ENCODE peak calls at places on chromosome 10, in five cellular contexts. One of them, this sample, is unnamed.

GRCh38 chr10:129491123-129491734 is 24.2 kb downstream of the MGMT start:
- DNase-seq in central memory CD4-positive, alpha-beta T cell: no peak
- DNase-seq in EL: peak
- DNase-seq in stimulated activated CD4-positive, alpha-beta T cell treated with anti-CD3 and anti-CD28 coated beads, TNF-alpha, amount 100 ng/mL, for 24 hours: no peak
- DNase-seq in activated T-helper 1 cell treated with anti-CD3 and anti-CD28 coated beads, Interleukin-12 subunit alpha, Interleukin-12 subunit beta, Interleukin-2, Interleukin-4 antibody, amounts not matched to agents 30 ng/mL and 10 ng/mL and 1 ng/mL, durations not matched to agents 14 hours and 24 hours and 36 hours: no peak
- DNase-seq in this sample: no peak

GRCh38 chr10:44010873-44011602 is 362.4 kb upstream of the ZNF32 start:
- DNase-seq in central memory CD4-positive, alpha-beta T cell: no peak
- DNase-seq in EL: peak
- DNase-seq in stimulated activated CD4-positive, alpha-beta T cell treated with anti-CD3 and anti-CD28 coated beads, TNF-alpha, amount 100 ng/mL, for 24 hours: no peak
- DNase-seq in activated T-helper 1 cell treated with anti-CD3 and anti-CD28 coated beads, Interleukin-12 subunit alpha, Interleukin-12 subunit beta, Interleukin-2, Interleukin-4 antibody, amounts not matched to agents 30 ng/mL and 10 ng/mL and 1 ng/mL, durations not matched to agents 14 hours and 24 hours and 36 hours: no peak
- DNase-seq in this sample: no peak

GRCh38 chr10:62514079-62514693 is 140.0 kb downstream of the ZNF365 start:
- DNase-seq in central memory CD4-positive, alpha-beta T cell: no peak
- DNase-seq in EL: no peak
- DNase-seq in stimulated activated CD4-positive, alpha-beta T cell treated with anti-CD3 and anti-CD28 coated beads, TNF-alpha, amount 100 ng/mL, for 24 hours: no peak
- DNase-seq in activated T-helper 1 cell treated with anti-CD3 and anti-CD28 coated beads, Interleukin-12 subunit alpha, Interleukin-12 subunit beta, Interleukin-2, Interleukin-4 antibody, amounts not matched to agents 30 ng/mL and 10 ng/mL and 1 ng/mL, durations not matched to agents 14 hours and 24 hours and 36 hours: no peak
- DNase-seq in this sample: no peak

GRCh38 chr10:95246582-95247051 is 44.2 kb downstream of the PDLIM1 start:
- DNase-seq in central memory CD4-positive, alpha-beta T cell: no peak
- DNase-seq in EL: peak
- DNase-seq in stimulated activated CD4-positive, alpha-beta T cell treated with anti-CD3 and anti-CD28 coated beads, TNF-alpha, amount 100 ng/mL, for 24 hours: peak
- DNase-seq in activated T-helper 1 cell treated with anti-CD3 and anti-CD28 coated beads, Interleukin-12 subunit alpha, Interleukin-12 subunit beta, Interleukin-2, Interleukin-4 antibody, amounts not matched to agents 30 ng/mL and 10 ng/mL and 1 ng/mL, durations not matched to agents 14 hours and 24 hours and 36 hours: peak
- DNase-seq in this sample: peak

GRCh38 chr10:43282881-43283280 is 16.0 kb upstream of the RASGEF1A start:
- DNase-seq in central memory CD4-positive, alpha-beta T cell: no peak
- DNase-seq in EL: no peak
- DNase-seq in stimulated activated CD4-positive, alpha-beta T cell treated with anti-CD3 and anti-CD28 coated beads, TNF-alpha, amount 100 ng/mL, for 24 hours: no peak
- DNase-seq in activated T-helper 1 cell treated with anti-CD3 and anti-CD28 coated beads, Interleukin-12 subunit alpha, Interleukin-12 subunit beta, Interleukin-2, Interleukin-4 antibody, amounts not matched to agents 30 ng/mL and 10 ng/mL and 1 ng/mL, durations not matched to agents 14 hours and 24 hours and 36 hours: no peak
- DNase-seq in this sample: no peak

GRCh38 chr10:113960617-113961260 is 82.9 kb upstream of the ADRB1 start:
- DNase-seq in central memory CD4-positive, alpha-beta T cell: peak
- DNase-seq in EL: peak
- DNase-seq in stimulated activated CD4-positive, alpha-beta T cell treated with anti-CD3 and anti-CD28 coated beads, TNF-alpha, amount 100 ng/mL, for 24 hours: no peak
- DNase-seq in activated T-helper 1 cell treated with anti-CD3 and anti-CD28 coated beads, Interleukin-12 subunit alpha, Interleukin-12 subunit beta, Interleukin-2, Interleukin-4 antibody, amounts not matched to agents 30 ng/mL and 10 ng/mL and 1 ng/mL, durations not matched to agents 14 hours and 24 hours and 36 hours: peak
- DNase-seq in this sample: no peak

GRCh38 chr10:17200885-17201164 is 647 bp downstream of the TRDMT1 start:
- DNase-seq in central memory CD4-positive, alpha-beta T cell: peak
- DNase-seq in EL: peak
- DNase-seq in stimulated activated CD4-positive, alpha-beta T cell treated with anti-CD3 and anti-CD28 coated beads, TNF-alpha, amount 100 ng/mL, for 24 hours: no peak
- DNase-seq in activated T-helper 1 cell treated with anti-CD3 and anti-CD28 coated beads, Interleukin-12 subunit alpha, Interleukin-12 subunit beta, Interleukin-2, Interleukin-4 antibody, amounts not matched to agents 30 ng/mL and 10 ng/mL and 1 ng/mL, durations not matched to agents 14 hours and 24 hours and 36 hours: no peak
- DNase-seq in this sample: peak

GRCh38 chr10:15374156-15374555 is 3.1 kb upstream of the FAM171A1 start:
- DNase-seq in central memory CD4-positive, alpha-beta T cell: no peak
- DNase-seq in EL: no peak
- DNase-seq in stimulated activated CD4-positive, alpha-beta T cell treated with anti-CD3 and anti-CD28 coated beads, TNF-alpha, amount 100 ng/mL, for 24 hours: no peak
- DNase-seq in activated T-helper 1 cell treated with anti-CD3 and anti-CD28 coated beads, Interleukin-12 subunit alpha, Interleukin-12 subunit beta, Interleukin-2, Interleukin-4 antibody, amounts not matched to agents 30 ng/mL and 10 ng/mL and 1 ng/mL, durations not matched to agents 14 hours and 24 hours and 36 hours: no peak
- DNase-seq in this sample: no peak

GRCh38 chr10:112716924-112717348 is 233.1 kb upstream of the TCF7L2 start:
- DNase-seq in central memory CD4-positive, alpha-beta T cell: no peak
- DNase-seq in EL: peak
- DNase-seq in stimulated activated CD4-positive, alpha-beta T cell treated with anti-CD3 and anti-CD28 coated beads, TNF-alpha, amount 100 ng/mL, for 24 hours: no peak
- DNase-seq in activated T-helper 1 cell treated with anti-CD3 and anti-CD28 coated beads, Interleukin-12 subunit alpha, Interleukin-12 subunit beta, Interleukin-2, Interleukin-4 antibody, amounts not matched to agents 30 ng/mL and 10 ng/mL and 1 ng/mL, durations not matched to agents 14 hours and 24 hours and 36 hours: no peak
- DNase-seq in this sample: peak